ENCODE peak calls at places on chromosome 16, in five cellular contexts. M is H1, H is K562, F is GM12878, L is HepG2. Q is an unnamed sample.

GRCh38 chr16:23670137-23670776 is 8.4 kb upstream of the PLK1 start:
- DNase-seq in M (no peak), H (no peak), F (peak), L (no peak), Q (no peak)

GRCh38 chr16:85188822-85189672 is 76.8 kb upstream of the CIBAR2 start:
- DNase-seq in M (no peak), H (no peak), F (no peak), L (no peak), Q (no peak)

GRCh38 chr16:19879241-19879792 is 5.3 kb downstream of the GPRC5B start:
- DNase-seq in M (peak), H (no peak), F (no peak), L (peak), Q (peak)

GRCh38 chr16:89829630-89830437 is 1.6 kb downstream of the SPIRE2 start:
- DNase-seq in M (no peak), H (no peak), F (no peak), L (peak), Q (no peak)

GRCh38 chr16:48153689-48154265 is 2.0 kb downstream of the ABCC12 start:
- DNase-seq in M (no peak), H (no peak), F (no peak), L (no peak), Q (no peak)

GRCh38 chr16:69123894-69124293 is 8.5 kb downstream of the CHTF8 start:
- DNase-seq in M (no peak), H (peak), F (no peak), L (peak), Q (peak)

GRCh38 chr16:5504028-5504758 is 406.6 kb upstream of the EEF2KMT start:
- DNase-seq in M (no peak), H (no peak), F (no peak), L (no peak), Q (peak)

GRCh38 chr16:12529582-12529981 is 274.1 kb downstream of the CPPED1 start:
- DNase-seq in M (no peak), H (no peak), F (no peak), L (no peak), Q (no peak)

GRCh38 chr16:49546735-49547134 is 173.1 kb downstream of the C16orf78 start:
- DNase-seq in M (no peak), H (no peak), F (no peak), L (no peak), Q (no peak)

GRCh38 chr16:48511071-48511540 is 98.9 kb downstream of the N4BP1 start:
- DNase-seq in M (no peak), H (no peak), F (no peak), L (no peak), Q (no peak)

GRCh38 chr16:89325861-89326471 is 108.5 kb downstream of the ZNF778 start:
- DNase-seq in M (no peak), H (peak), F (no peak), L (no peak), Q (no peak)

GRCh38 chr16:58639230-58639629 is 9.6 kb upstream of the CNOT1 start:
- DNase-seq in M (no peak), H (no peak), F (no peak), L (no peak), Q (no peak)

DNA sequence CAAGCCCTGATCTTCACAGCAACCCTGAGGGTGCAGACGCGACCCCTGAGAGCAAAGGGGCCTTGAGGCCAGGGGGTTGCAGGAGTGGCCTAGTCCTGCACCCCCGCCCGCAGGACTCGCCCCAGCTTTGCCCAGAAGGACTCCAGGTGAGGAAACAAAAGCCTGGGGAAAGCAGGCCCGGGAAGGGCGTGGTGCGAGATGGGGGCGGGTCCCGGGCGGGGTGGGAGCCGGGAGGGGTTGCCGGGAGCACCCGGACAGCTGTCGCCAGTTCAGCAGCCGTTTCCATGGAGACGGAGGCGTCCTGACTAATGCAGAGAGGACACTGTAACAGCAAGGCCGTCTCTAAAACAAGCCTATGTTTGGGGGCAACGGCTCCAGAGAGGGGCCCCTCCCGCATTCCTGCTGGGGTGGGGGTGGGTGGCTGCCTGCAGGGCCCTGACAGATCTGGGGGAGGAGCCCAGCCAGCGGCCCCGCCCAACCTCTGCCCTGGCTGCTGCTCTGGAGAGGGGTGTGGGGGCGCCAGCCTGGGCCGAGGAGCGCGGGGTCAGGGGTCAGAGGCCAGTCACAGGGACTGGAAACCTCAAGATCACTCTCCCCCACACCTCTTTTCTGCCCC is 3.0 kb upstream of the TPPP3 start:
- DNase-seq in M (peak), H (peak), F (no peak), L (peak), Q (peak)
- H3K4me3 ChIP-seq in M (peak), H (peak), F (no peak), L (no peak), Q (no peak)

GRCh38 chr16:15581127-15581815 is 61.7 kb downstream of the MARF1 start:
- DNase-seq in M (no peak), H (no peak), F (no peak), L (no peak), Q (no peak)
- TF ChIP-seq RFX5 in M (no peak), H (no peak), F (no peak), L (no peak), Q (no peak)

GRCh38 chr16:86556576-86556975 is 1.5 kb upstream of the MTHFSD start:
- DNase-seq in M (no peak), H (no peak), F (no peak), L (no peak), Q (no peak)

GRCh38 chr16:86553356-86553755 is 1.7 kb downstream of the MTHFSD start:
- DNase-seq in M (no peak), H (no peak), F (no peak), L (no peak), Q (no peak)

GRCh38 chr16:86555763-86556130 is 712 bp upstream of the MTHFSD start:
- DNase-seq in M (no peak), H (no peak), F (no peak), L (no peak), Q (no peak)

GRCh38 chr16:86554599-86554916 is 477 bp downstream of the MTHFSD start:
- DNase-seq in M (no peak), H (no peak), F (no peak), L (no peak), Q (no peak)

GRCh38 chr16:86554917-86555762 is at the start of gene MTHFSD:
- DNase-seq in M (peak), H (peak), F (peak), L (peak), Q (peak)
- TF ChIP-seq SIN3A in M (no peak), H (no peak), F (no peak), L (peak), Q (peak)

GRCh38 chr16:70251651-70252354 is at the start of gene EXOSC6:
- DNase-seq in M (peak), H (peak), F (peak), L (peak), Q (peak)

GRCh38 chr16:70253291-70254094 is 1.8 kb upstream of the EXOSC6 start:
- DNase-seq in M (peak), H (peak), F (no peak), L (peak), Q (peak)

GRCh38 chr16:70250748-70251650 is 741 bp downstream of the EXOSC6 start:
- DNase-seq in M (peak), H (no peak), F (no peak), L (peak), Q (peak)

GRCh38 chr16:70254095-70254964 is 2.6 kb upstream of the EXOSC6 start:
- DNase-seq in M (no peak), H (no peak), F (no peak), L (no peak), Q (no peak)

DNA sequence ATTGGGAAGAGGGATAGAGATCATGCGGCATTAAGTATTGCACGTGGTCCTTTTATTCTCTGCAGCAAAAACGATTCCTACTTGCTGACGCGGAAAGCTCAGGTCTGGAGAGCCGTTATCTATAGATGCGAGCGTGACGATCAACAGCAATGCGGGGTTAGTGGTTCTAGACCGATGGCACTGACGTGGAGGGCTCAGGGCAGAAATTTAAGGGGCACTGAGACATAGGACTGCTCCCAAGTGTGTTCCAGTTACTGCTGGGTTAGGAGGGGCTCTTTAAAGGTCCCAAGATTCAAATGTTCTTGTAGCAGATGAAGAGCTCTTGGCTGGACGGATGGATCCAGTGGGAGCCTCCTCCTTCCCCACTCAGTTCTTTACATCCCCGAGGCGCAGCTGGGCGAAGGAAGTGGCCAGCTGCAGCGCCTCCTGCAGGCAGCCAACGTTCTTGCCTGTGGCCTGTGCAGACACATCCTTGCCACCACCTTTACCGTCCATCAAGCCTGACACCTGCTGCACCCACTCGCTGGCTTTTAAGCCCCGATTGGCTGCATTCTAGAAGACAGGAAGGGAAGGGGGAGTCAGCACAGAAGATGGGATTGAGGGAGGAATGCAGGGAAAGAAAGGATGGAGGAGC is 732 bp upstream of the EXOSC6 start:
- DNase-seq in M (peak), H (peak), F (no peak), L (no peak), Q (peak)
- H3K4me3 ChIP-seq in M (no peak), H (no peak), F (no peak), L (no peak), Q (no peak)

DNA sequence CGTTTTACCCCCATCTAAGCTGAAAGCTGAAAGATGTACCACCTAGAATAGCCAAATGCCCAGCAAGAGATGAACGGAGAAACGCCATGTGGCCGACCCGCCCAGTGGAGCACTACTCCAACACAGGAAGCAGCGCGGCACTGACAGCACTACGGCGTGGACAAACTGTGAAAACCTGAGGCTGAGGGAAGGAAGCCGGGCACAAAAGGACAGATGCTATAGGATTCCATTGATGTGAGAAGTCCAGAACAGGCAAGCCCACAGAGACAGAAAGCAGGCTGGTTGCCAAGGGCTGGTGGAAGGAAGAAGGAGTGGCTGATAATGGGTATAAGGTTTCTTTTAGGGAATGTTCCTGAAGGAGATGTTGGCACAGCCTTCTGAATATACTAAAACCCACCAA is 29.4 kb upstream of the SLC38A8 start:
- DNase-seq in M (no peak), H (no peak), F (no peak), L (no peak), Q (no peak)
- TF ChIP-seq RFX5 in M (no peak), H (no peak), F (no peak), L (no peak), Q (no peak)

Q was measured in SK-N-SH.